ENCODE peak calls at places on chromosomes 11 and 22, in seven cellular contexts. C, Y, N, F, A, S and T are unnamed samples.
A peak's percentile ranks its signal among the peaks of the same experiment; 100 is the strongest.

GRCh38 chr11:68206211-68206610 is 6.9 kb downstream of the KMT5B start:
- DNase-seq in C (peak; percentile 69), Y (peak; percentile 34), N (peak; percentile 46), F (peak; percentile 59), A (peak; percentile 82), S (peak; percentile 32), T (peak; percentile 46)

GRCh38 chr11:115256326-115257197 is 247.7 kb downstream of the CADM1 start:
- DNase-seq in C (no peak), Y (no peak), N (peak; percentile 41), F (no peak), A (peak; percentile 79), S (no peak), T (no peak)

GRCh38 chr11:910589-911030 is at the start of gene CHID1:
- DNase-seq in C (peak; percentile 67), Y (peak; percentile 97), N (peak; percentile 93), F (peak; percentile 87), A (peak; percentile 93), S (peak; percentile 69), T (peak; percentile 81)

GRCh38 chr22:44668190-44668885 is 33.7 kb upstream of the PRR5 start:
- DNase-seq in C (no peak), Y (peak; percentile 79), N (peak; percentile 70), F (peak; percentile 55), A (no peak), S (no peak), T (no peak)

GRCh38 chr11:78216021-78216420 is 27.3 kb downstream of the USP35 start:
- DNase-seq in C (no peak), Y (no peak), N (no peak), F (no peak), A (no peak), S (no peak), T (no peak)

GRCh38 chr11:8381343-8381742 is 117.7 kb upstream of the LMO1 start:
- DNase-seq in C (no peak), Y (no peak), N (no peak), F (no peak), A (no peak), S (no peak), T (no peak)

GRCh38 chr11:65477271-65478029 is 21.4 kb upstream of the MALAT1 start:
- DNase-seq in C (peak; percentile 92), Y (peak; percentile 96), N (peak; percentile 95), F (peak; percentile 81), A (peak; percentile 97), S (peak; percentile 86), T (peak; percentile 89)

GRCh38 chr11:120682866-120683265 is 171.3 kb downstream of the GRIK4 start:
- DNase-seq in C (peak; percentile 82), Y (no peak), N (no peak), F (no peak), A (no peak), S (peak; percentile 68), T (peak; percentile 78)

GRCh38 chr22:43393132-43393844 is 18.5 kb upstream of the MPPED1 start:
- DNase-seq in C (no peak), Y (no peak), N (no peak), F (no peak), A (peak; percentile 32), S (no peak), T (no peak)

GRCh38 chr11:123407124-123407995 is 22.7 kb upstream of the GRAMD1B start:
- DNase-seq in C (peak; percentile 78), Y (peak; percentile 35), N (peak; percentile 83), F (peak; percentile 62), A (peak; percentile 92), S (peak; percentile 47), T (peak; percentile 55)

GRCh38 chr22:48248901-48249455 is 1486.5 kb downstream of the TBC1D22A start:
- DNase-seq in C (no peak), Y (no peak), N (no peak), F (no peak), A (no peak), S (no peak), T (no peak)

GRCh38 chr11:69663326-69663725 is 11.8 kb downstream of the LTO1 start:
- DNase-seq in C (no peak), Y (no peak), N (no peak), F (no peak), A (no peak), S (no peak), T (no peak)

GRCh38 chr11:61922539-61922938 is 5.2 kb upstream of the RAB3IL1 start:
- DNase-seq in C (peak; percentile 48), Y (peak; percentile 72), N (no peak), F (no peak), A (peak; percentile 79), S (peak; percentile 32), T (peak; percentile 51)

GRCh38 chr11:132858203-132858602 is 674.1 kb downstream of the OPCML start:
- DNase-seq in C (peak; percentile 55), Y (no peak), N (peak; percentile 85), F (no peak), A (peak; percentile 91), S (peak; percentile 28), T (peak; percentile 36)

GRCh38 chr22:49190816-49191505 is 636.7 kb downstream of the BRD1 start:
- DNase-seq in C (no peak), Y (no peak), N (no peak), F (no peak), A (no peak), S (no peak), T (no peak)

GRCh38 chr22:50579752-50580151 is 1.5 kb upstream of the CPT1B start:
- DNase-seq in C (no peak), Y (no peak), N (no peak), F (no peak), A (no peak), S (no peak), T (no peak)

GRCh38 chr11:69950120-69950519 is 128.0 kb upstream of the ANO1 start:
- DNase-seq in C (peak; percentile 31), Y (peak; percentile 86), N (peak; percentile 85), F (no peak), A (peak; percentile 87), S (no peak), T (peak; percentile 20)

GRCh38 chr11:93073026-93073425 is 103.6 kb downstream of the MTNR1B start:
- DNase-seq in C (no peak), Y (no peak), N (peak; percentile 77), F (no peak), A (peak; percentile 93), S (no peak), T (no peak)

GRCh38 chr22:46754110-46754799 is 8.2 kb upstream of the TBC1D22A start:
- DNase-seq in C (peak; percentile 99), Y (peak; percentile 62), N (no peak), F (no peak), A (no peak), S (peak; percentile 97), T (peak; percentile 93)

GRCh38 chr11:8070417-8071101 is 10.5 kb upstream of the TUB start:
- DNase-seq in C (peak; percentile 61), Y (peak; percentile 43), N (no peak), F (no peak), A (no peak), S (no peak), T (peak; percentile 22)

GRCh38 chr11:75422248-75423231 is 10.5 kb downstream of the KLHL35 start:
- DNase-seq in C (peak; percentile 20), Y (peak; percentile 62), N (no peak), F (no peak), A (no peak), S (no peak), T (no peak)

GRCh38 chr22:41564563-41564962 is 3.8 kb downstream of the CSDC2 start:
- DNase-seq in C (peak; percentile 46), Y (no peak), N (no peak), F (no peak), A (no peak), S (no peak), T (no peak)

GRCh38 chr22:29172216-29172615 is 33.5 kb upstream of the EMID1 start:
- DNase-seq in C (no peak), Y (no peak), N (no peak), F (no peak), A (no peak), S (no peak), T (no peak)

GRCh38 chr11:67277231-67277961 is 11.1 kb downstream of the GRK2 start:
- DNase-seq in C (peak; percentile 64), Y (peak; percentile 85), N (peak; percentile 88), F (no peak), A (peak; percentile 84), S (no peak), T (peak; percentile 78)

DNA sequence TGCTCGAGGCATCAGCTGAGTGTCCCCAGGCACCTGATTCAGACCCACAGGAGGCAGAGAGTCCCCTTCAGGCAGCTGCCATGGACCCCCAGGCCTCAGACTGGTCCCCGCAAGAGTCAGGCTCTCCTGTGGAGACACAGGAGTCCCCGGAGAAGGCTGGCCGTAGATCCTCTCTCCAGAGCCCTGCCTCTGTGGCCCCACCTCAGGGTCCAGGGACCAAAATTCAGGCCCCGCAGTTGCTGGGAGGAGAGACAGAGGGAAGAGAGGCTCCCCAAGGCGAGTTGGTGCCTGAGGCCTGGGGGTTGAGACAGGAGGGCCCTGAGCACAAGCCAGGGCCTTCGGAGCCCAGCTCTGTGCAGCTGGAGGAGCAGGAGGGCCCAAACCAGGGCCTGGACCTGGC is 4.2 kb downstream of the CCDC88B start:
- DNase-seq in C (no peak), Y (no peak), N (no peak), F (no peak), A (no peak), S (no peak), T (no peak)
- H3K4me1 ChIP-seq in C (peaks cover 6% of the 10 kb centered on the region), Y (peaks cover 18% of the 10 kb centered on the region), N (peaks cover 2% of the 10 kb centered on the region), F (peaks cover 23% of the 10 kb centered on the region), A (peaks cover 5% of the 10 kb centered on the region), S (peaks cover 8% of the 10 kb centered on the region), T (peaks cover 5% of the 10 kb centered on the region)

DNA sequence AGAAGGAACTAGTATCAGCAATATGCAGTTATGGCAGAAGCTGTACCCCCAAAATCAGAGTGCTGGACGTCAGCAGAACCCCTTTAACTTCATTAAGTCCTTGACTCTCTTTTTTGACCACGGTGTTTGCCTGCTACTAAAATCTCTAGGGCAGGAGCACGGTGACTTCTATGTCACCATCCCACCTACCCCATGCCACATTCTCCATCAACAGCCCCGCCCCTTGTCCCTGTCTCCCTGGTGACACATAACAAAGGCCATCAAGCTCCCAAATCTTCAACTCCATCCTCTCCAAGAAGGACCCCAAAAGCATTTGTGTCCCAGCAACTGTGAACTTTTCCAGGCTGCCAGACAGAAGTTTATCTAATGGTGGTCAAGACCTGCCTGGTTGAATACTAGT is 894 bp downstream of the ADA2 start:
- DNase-seq in C (no peak), Y (no peak), N (no peak), F (no peak), A (peak; percentile 58), S (no peak), T (no peak)
- H3K9ac ChIP-seq in C (no peak overlapping the region), Y (no peak overlapping the region), N (no peak overlapping the region), F (no peak overlapping the region), A (no peak overlapping the region), S (no peak overlapping the region), T (no peak overlapping the region)

DNA sequence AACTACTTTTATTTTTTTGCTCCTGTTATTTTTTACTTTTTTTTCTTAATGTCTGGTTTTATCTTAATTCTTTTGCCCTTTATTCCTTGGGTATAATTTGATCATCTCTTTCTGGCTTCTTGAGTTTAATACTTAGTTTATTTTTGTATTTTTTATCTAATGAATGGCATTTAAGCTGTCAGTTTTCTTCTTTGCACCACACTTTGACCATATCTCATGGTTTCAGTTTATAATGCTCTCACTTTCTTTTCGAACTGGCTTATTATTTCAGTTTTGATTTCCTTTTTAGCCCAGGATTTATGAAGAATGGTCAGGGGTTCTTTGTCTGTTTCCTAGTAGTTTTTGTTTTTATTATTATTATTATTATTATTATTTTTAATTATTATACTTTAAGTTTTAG is 48.3 kb downstream of the QSER1 start:
- DNase-seq in C (no peak), Y (no peak), N (no peak), F (no peak), A (no peak), S (no peak), T (no peak)
- H3K4me2 ChIP-seq in C (no peak overlapping the region), Y (no peak overlapping the region), N (no peak overlapping the region), F (no peak overlapping the region), A (no peak overlapping the region), S (no peak overlapping the region), T (no peak overlapping the region)

GRCh38 chr11:73241300-73241699 is 23.2 kb downstream of the P2RY2 start:
- DNase-seq in C (no peak), Y (no peak), N (no peak), F (no peak), A (no peak), S (no peak), T (no peak)
- H3K4me1 ChIP-seq in C (peaks cover 14% of the 10 kb centered on the region), Y (no peaks in the 10 kb centered on the region), N (peaks cover 4% of the 10 kb centered on the region), F (peaks cover 11% of the 10 kb centered on the region), A (no peaks in the 10 kb centered on the region), S (peaks cover 3% of the 10 kb centered on the region), T (peaks cover 6% of the 10 kb centered on the region)